ENCODE peak calls at places on chromosome 9, in six cellular contexts. M is right lobe of liver, F is A549, Z is thyroid gland, Q is spleen, O is NB4. S is an unnamed sample.

GRCh38 chr9:15087031-15087417 is 176.8 kb upstream of the FREM1 start:
- DNase-seq in M (no peak), F (no peak), Z (no peak), Q (no peak), O (no peak), S (no peak)

GRCh38 chr9:96020822-96021615 is 145.5 kb downstream of the ERCC6L2 start:
- DNase-seq in M (no peak), F (no peak), Z (peak), Q (peak), O (peak), S (no peak)

GRCh38 chr9:33190021-33190420 is 22.9 kb upstream of the B4GALT1 start:
- DNase-seq in M (no peak), F (no peak), Z (no peak), Q (no peak), O (no peak), S (no peak)

GRCh38 chr9:75993434-75993833 is 103.0 kb downstream of the PCSK5 start:
- DNase-seq in M (no peak), F (peak), Z (no peak), Q (no peak), O (no peak), S (no peak)

GRCh38 chr9:95070549-95071021 is 246.9 kb downstream of the FANCC start:
- DNase-seq in M (no peak), F (peak), Z (no peak), Q (no peak), O (no peak), S (no peak)

GRCh38 chr9:114694146-114694545 is 12.2 kb upstream of the TEX48 start:
- DNase-seq in M (no peak), F (no peak), Z (no peak), Q (no peak), O (no peak), S (peak)

GRCh38 chr9:110623462-110624025 is 44.0 kb upstream of the SVEP1 start:
- DNase-seq in M (no peak), F (peak), Z (peak), Q (no peak), O (peak), S (peak)

GRCh38 chr9:124780757-124781151 is 3.8 kb downstream of the OLFML2A start:
- DNase-seq in M (peak), F (no peak), Z (no peak), Q (peak), O (no peak), S (no peak)

GRCh38 chr9:116471093-116471906 is 215.8 kb upstream of the TRIM32 start:
- DNase-seq in M (no peak), F (no peak), Z (peak), Q (no peak), O (no peak), S (no peak)

GRCh38 chr9:119963258-119963797 is 594.1 kb upstream of the BRINP1 start:
- DNase-seq in M (no peak), F (peak), Z (no peak), Q (no peak), O (no peak), S (peak)

GRCh38 chr9:85863875-85864274 is 77.1 kb upstream of the NAA35 start:
- DNase-seq in M (no peak), F (no peak), Z (no peak), Q (no peak), O (no peak), S (no peak)

GRCh38 chr9:31347082-31347617 is 1037.3 kb upstream of the ACO1 start:
- DNase-seq in M (no peak), F (no peak), Z (no peak), Q (no peak), O (peak), S (no peak)

GRCh38 chr9:72365525-72366256 is 683 bp upstream of the ZFAND5 start:
- DNase-seq in M (peak), F (peak), Z (peak), Q (peak), O (peak), S (peak)

GRCh38 chr9:124835026-124835501 is 18.2 kb upstream of the WDR38 start:
- DNase-seq in M (no peak), F (peak), Z (peak), Q (no peak), O (no peak), S (peak)

GRCh38 chr9:82513976-82514735 is 525.6 kb downstream of the SPATA31D1 start:
- DNase-seq in M (no peak), F (no peak), Z (no peak), Q (no peak), O (no peak), S (no peak)

GRCh38 chr9:115943591-115944165 is 209.9 kb upstream of the PAPPA start:
- DNase-seq in M (no peak), F (no peak), Z (no peak), Q (no peak), O (no peak), S (no peak)

GRCh38 chr9:35718726-35719511 is 13.1 kb downstream of the TLN1 start:
- DNase-seq in M (no peak), F (no peak), Z (no peak), Q (peak), O (peak), S (no peak)

GRCh38 chr9:92196400-92196799 is 81.2 kb upstream of the SPTLC1 start:
- DNase-seq in M (no peak), F (no peak), Z (no peak), Q (no peak), O (no peak), S (no peak)

GRCh38 chr9:125694478-125694877 is 12.5 kb downstream of the MAPKAP1 start:
- DNase-seq in M (no peak), F (no peak), Z (no peak), Q (no peak), O (no peak), S (no peak)

GRCh38 chr9:27491164-27491563 is 32.9 kb upstream of the IFNK start:
- DNase-seq in M (no peak), F (no peak), Z (no peak), Q (no peak), O (peak), S (no peak)
- TF ChIP-seq POLR2A in M (no peak), F (no peak), Z (no peak), Q (no peak), O (no peak), S (no peak)

DNA sequence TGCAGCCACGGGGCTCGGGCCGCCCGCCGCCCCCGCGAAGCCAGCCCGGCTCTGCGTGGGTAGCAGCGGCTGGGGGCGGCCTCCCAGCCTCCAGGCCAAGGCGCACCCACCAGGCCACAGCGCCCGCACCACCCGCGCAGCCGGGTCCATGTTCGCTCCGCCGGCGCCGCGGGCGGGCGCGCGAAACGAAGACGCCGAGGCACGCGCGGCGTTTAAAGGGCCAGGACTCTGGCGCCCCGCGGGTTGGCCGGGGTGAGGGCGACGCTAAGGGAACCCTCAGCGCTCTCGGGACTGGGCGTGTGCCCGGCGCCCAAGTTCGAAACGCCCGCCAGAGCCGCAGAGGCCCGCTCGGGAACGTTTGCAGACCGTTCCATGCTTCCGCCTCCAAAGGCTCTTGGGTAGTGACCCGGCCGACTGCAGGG is at the start of gene PTGES2:
- DNase-seq in M (peak), F (peak), Z (peak), Q (peak), O (peak), S (peak)
- TF ChIP-seq POLR2A in M (no peak), F (peak), Z (peak), Q (no peak), O (peak), S (peak)

GRCh38 chr9:134720796-134721195 is 79.2 kb downstream of the COL5A1 start:
- DNase-seq in M (no peak), F (no peak), Z (no peak), Q (no peak), O (no peak), S (no peak)
- TF ChIP-seq POLR2A in M (no peak), F (no peak), Z (no peak), Q (no peak), O (no peak), S (no peak)

DNA sequence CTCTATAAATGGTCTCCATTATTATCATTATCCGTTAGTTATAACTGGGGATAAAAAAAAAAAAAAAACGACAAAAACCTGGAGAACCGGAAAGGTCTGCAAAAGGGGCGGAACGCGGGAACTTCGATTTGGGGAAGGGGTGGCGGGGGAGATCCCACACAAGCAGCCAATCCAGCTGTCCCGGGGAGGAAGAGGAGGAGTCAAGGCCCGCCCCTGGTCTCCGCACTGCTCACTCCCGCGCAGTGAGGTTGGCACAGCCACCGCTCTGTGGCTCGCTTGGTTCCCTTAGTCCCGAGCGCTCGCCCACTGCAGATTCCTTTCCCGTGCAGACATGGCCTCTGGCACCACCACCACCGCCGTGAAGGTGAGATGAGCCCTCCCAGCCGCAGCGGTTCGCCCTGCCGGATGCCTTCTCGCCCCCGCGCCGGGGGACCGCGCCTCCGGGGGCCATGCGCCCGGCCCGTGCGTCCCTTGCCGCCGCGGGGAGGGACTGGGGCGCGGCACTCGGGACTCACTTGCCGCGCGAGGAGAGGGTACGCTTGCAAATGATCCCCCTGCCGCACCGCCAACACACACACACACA is at the start of gene MTAP:
- DNase-seq in M (peak), F (peak), Z (peak), Q (peak), O (no peak), S (no peak)
- TF ChIP-seq POLR2A in M (peak), F (peak), Z (peak), Q (no peak), O (no peak), S (no peak)

GRCh38 chr9:89878687-89879086 is 273.9 kb downstream of the GADD45G start:
- DNase-seq in M (peak), F (no peak), Z (peak), Q (peak), O (no peak), S (no peak)
- TF ChIP-seq POLR2A in M (peak), F (no peak), Z (no peak), Q (no peak), O (no peak), S (no peak)

GRCh38 chr9:109117856-109118801 is 1.6 kb downstream of the TMEM245 start:
- DNase-seq in M (peak), F (peak), Z (peak), Q (no peak), O (peak), S (peak)
- TF ChIP-seq POLR2A in M (no peak), F (no peak), Z (peak), Q (no peak), O (no peak), S (no peak)